ENCODE peak calls at places on chromosome 2, in six cellular contexts. One of them, this sample, is unnamed.

GRCh38 chr2:54499666-54500065 is 43.5 kb downstream of the SPTBN1 start:
- DNase-seq in EL: no peak
- DNase-seq in epithelial cell of proximal tubule: no peak
- DNase-seq in SHP77 treated with DMSO at 0.1 percent for 48 hours: no peak
- DNase-seq in activated T-cell treated with anti-CD3 and anti-CD28 coated beads for 1 hour: no peak
- DNase-seq in Daoy: no peak
- DNase-seq in this sample: peak; percentile 74

GRCh38 chr2:158497486-158497885 is 40.7 kb downstream of the PKP4 start:
- DNase-seq in epithelial cell of proximal tubule: peak; percentile 31
- DNase-seq in SHP77 treated with DMSO at 0.1 percent for 48 hours: no peak
- DNase-seq in EL: no peak
- DNase-seq in activated T-cell treated with anti-CD3 and anti-CD28 coated beads for 1 hour: no peak
- DNase-seq in Daoy: no peak
- DNase-seq in this sample: no peak

GRCh38 chr2:36626756-36627155 is 28.8 kb upstream of the FEZ2 start:
- DNase-seq in EL: no peak
- DNase-seq in SHP77 treated with DMSO at 0.1 percent for 48 hours: no peak
- DNase-seq in activated T-cell treated with anti-CD3 and anti-CD28 coated beads for 1 hour: no peak
- DNase-seq in Daoy: no peak
- DNase-seq in epithelial cell of proximal tubule: no peak
- DNase-seq in this sample: no peak

GRCh38 chr2:9832586-9832985 is 10.7 kb upstream of the TAF1B start:
- DNase-seq in Daoy: no peak
- DNase-seq in epithelial cell of proximal tubule: no peak
- DNase-seq in EL: peak; percentile 62
- DNase-seq in activated T-cell treated with anti-CD3 and anti-CD28 coated beads for 1 hour: no peak
- DNase-seq in SHP77 treated with DMSO at 0.1 percent for 48 hours: no peak
- DNase-seq in this sample: peak; percentile 19

GRCh38 chr2:162840598-162841246 is 2.2 kb upstream of the KCNH7 start:
- DNase-seq in SHP77 treated with DMSO at 0.1 percent for 48 hours: no peak
- DNase-seq in activated T-cell treated with anti-CD3 and anti-CD28 coated beads for 1 hour: no peak
- DNase-seq in Daoy: peak; percentile 48
- DNase-seq in EL: peak; percentile 53
- DNase-seq in epithelial cell of proximal tubule: peak; percentile 33
- DNase-seq in this sample: peak; percentile 72

GRCh38 chr2:148048475-148049221 is 27.8 kb downstream of the MBD5 start:
- DNase-seq in epithelial cell of proximal tubule: no peak
- DNase-seq in Daoy: no peak
- DNase-seq in activated T-cell treated with anti-CD3 and anti-CD28 coated beads for 1 hour: no peak
- DNase-seq in EL: peak; percentile 2
- DNase-seq in SHP77 treated with DMSO at 0.1 percent for 48 hours: no peak
- DNase-seq in this sample: peak; percentile 64

GRCh38 chr2:121897335-121897970 is 142.0 kb downstream of the TSN start:
- DNase-seq in EL: peak; percentile 64
- DNase-seq in epithelial cell of proximal tubule: no peak
- DNase-seq in SHP77 treated with DMSO at 0.1 percent for 48 hours: no peak
- DNase-seq in Daoy: peak; percentile 65
- DNase-seq in activated T-cell treated with anti-CD3 and anti-CD28 coated beads for 1 hour: no peak
- DNase-seq in this sample: no peak

GRCh38 chr2:174328309-174329156 is 6.2 kb upstream of the SP9 start:
- DNase-seq in SHP77 treated with DMSO at 0.1 percent for 48 hours: no peak
- DNase-seq in Daoy: no peak
- DNase-seq in epithelial cell of proximal tubule: no peak
- DNase-seq in activated T-cell treated with anti-CD3 and anti-CD28 coated beads for 1 hour: no peak
- DNase-seq in EL: no peak
- DNase-seq in this sample: no peak

GRCh38 chr2:37599688-37600525 is 71.5 kb downstream of the CDC42EP3 start:
- DNase-seq in SHP77 treated with DMSO at 0.1 percent for 48 hours: no peak
- DNase-seq in EL: no peak
- DNase-seq in activated T-cell treated with anti-CD3 and anti-CD28 coated beads for 1 hour: peak; percentile 57
- DNase-seq in Daoy: no peak
- DNase-seq in epithelial cell of proximal tubule: no peak
- DNase-seq in this sample: no peak

GRCh38 chr2:182548031-182548950 is 121.5 kb upstream of the PDE1A start:
- DNase-seq in activated T-cell treated with anti-CD3 and anti-CD28 coated beads for 1 hour: no peak
- DNase-seq in Daoy: no peak
- DNase-seq in epithelial cell of proximal tubule: no peak
- DNase-seq in SHP77 treated with DMSO at 0.1 percent for 48 hours: no peak
- DNase-seq in EL: peak; percentile 6
- DNase-seq in this sample: peak; percentile 59

GRCh38 chr2:45256173-45256866 is 247.1 kb upstream of the SIX2 start:
- DNase-seq in SHP77 treated with DMSO at 0.1 percent for 48 hours: no peak
- DNase-seq in EL: no peak
- DNase-seq in activated T-cell treated with anti-CD3 and anti-CD28 coated beads for 1 hour: no peak
- DNase-seq in epithelial cell of proximal tubule: no peak
- DNase-seq in Daoy: no peak
- DNase-seq in this sample: peak; percentile 93

GRCh38 chr2:6423131-6423530 is 442.6 kb downstream of the CMPK2 start:
- DNase-seq in Daoy: no peak
- DNase-seq in EL: no peak
- DNase-seq in SHP77 treated with DMSO at 0.1 percent for 48 hours: no peak
- DNase-seq in epithelial cell of proximal tubule: no peak
- DNase-seq in activated T-cell treated with anti-CD3 and anti-CD28 coated beads for 1 hour: no peak
- DNase-seq in this sample: peak; percentile 32

GRCh38 chr2:218856168-218856895 is 3.3 kb upstream of the WNT6 start:
- DNase-seq in epithelial cell of proximal tubule: no peak
- DNase-seq in Daoy: no peak
- DNase-seq in SHP77 treated with DMSO at 0.1 percent for 48 hours: no peak
- DNase-seq in EL: no peak
- DNase-seq in activated T-cell treated with anti-CD3 and anti-CD28 coated beads for 1 hour: no peak
- DNase-seq in this sample: no peak

GRCh38 chr2:1132328-1132964 is 181.8 kb downstream of the SNTG2 start:
- DNase-seq in epithelial cell of proximal tubule: peak; percentile 6
- DNase-seq in Daoy: peak; percentile 30
- DNase-seq in activated T-cell treated with anti-CD3 and anti-CD28 coated beads for 1 hour: no peak
- DNase-seq in EL: no peak
- DNase-seq in SHP77 treated with DMSO at 0.1 percent for 48 hours: peak; percentile 7
- DNase-seq in this sample: no peak

GRCh38 chr2:137185378-137186078 is 420.2 kb downstream of the THSD7B start:
- DNase-seq in EL: peak; percentile 21
- DNase-seq in epithelial cell of proximal tubule: no peak
- DNase-seq in Daoy: no peak
- DNase-seq in activated T-cell treated with anti-CD3 and anti-CD28 coated beads for 1 hour: no peak
- DNase-seq in SHP77 treated with DMSO at 0.1 percent for 48 hours: no peak
- DNase-seq in this sample: peak; percentile 80

GRCh38 chr2:9753276-9753600 is 90.0 kb upstream of the TAF1B start:
- DNase-seq in SHP77 treated with DMSO at 0.1 percent for 48 hours: no peak
- DNase-seq in EL: peak; percentile 87
- DNase-seq in epithelial cell of proximal tubule: peak; percentile 74
- DNase-seq in activated T-cell treated with anti-CD3 and anti-CD28 coated beads for 1 hour: no peak
- DNase-seq in Daoy: peak; percentile 97
- DNase-seq in this sample: peak; percentile 95

GRCh38 chr2:152811916-152812315 is 93.5 kb downstream of the ARL6IP6 start:
- DNase-seq in SHP77 treated with DMSO at 0.1 percent for 48 hours: no peak
- DNase-seq in Daoy: no peak
- DNase-seq in activated T-cell treated with anti-CD3 and anti-CD28 coated beads for 1 hour: no peak
- DNase-seq in epithelial cell of proximal tubule: no peak
- DNase-seq in EL: no peak
- DNase-seq in this sample: no peak

GRCh38 chr2:113212245-113213060 is 38.7 kb downstream of the PSD4 start:
- DNase-seq in SHP77 treated with DMSO at 0.1 percent for 48 hours: no peak
- DNase-seq in Daoy: no peak
- DNase-seq in EL: no peak
- DNase-seq in activated T-cell treated with anti-CD3 and anti-CD28 coated beads for 1 hour: no peak
- DNase-seq in epithelial cell of proximal tubule: no peak
- DNase-seq in this sample: no peak

GRCh38 chr2:55010149-55010591 is 40.1 kb downstream of the RTN4 start:
- DNase-seq in EL: peak; percentile 22
- DNase-seq in activated T-cell treated with anti-CD3 and anti-CD28 coated beads for 1 hour: peak; percentile 12
- DNase-seq in epithelial cell of proximal tubule: no peak
- DNase-seq in Daoy: no peak
- DNase-seq in SHP77 treated with DMSO at 0.1 percent for 48 hours: no peak
- DNase-seq in this sample: peak; percentile 72

GRCh38 chr2:157936464-157936863 is 60.3 kb upstream of the ACVR1 start:
- DNase-seq in epithelial cell of proximal tubule: no peak
- DNase-seq in EL: peak; percentile 4
- DNase-seq in activated T-cell treated with anti-CD3 and anti-CD28 coated beads for 1 hour: no peak
- DNase-seq in SHP77 treated with DMSO at 0.1 percent for 48 hours: no peak
- DNase-seq in Daoy: no peak
- DNase-seq in this sample: no peak

GRCh38 chr2:71901466-71901865 is 246.2 kb downstream of the CYP26B1 start:
- DNase-seq in activated T-cell treated with anti-CD3 and anti-CD28 coated beads for 1 hour: no peak
- DNase-seq in Daoy: no peak
- DNase-seq in SHP77 treated with DMSO at 0.1 percent for 48 hours: no peak
- DNase-seq in epithelial cell of proximal tubule: no peak
- DNase-seq in EL: peak; percentile 88
- DNase-seq in this sample: peak; percentile 94

This sample was measured in LHCN-M2.